ENCODE peak calls at places on chromosomes 6 and 20, in eight cellular contexts. One of them, this sample, is unnamed.

GRCh38 chr6:25032964-25033363 is 97.2 kb upstream of the RIPOR2 start:
- DNase-seq in HCT116: no peak
- DNase-seq in Peyer's patch: no peak
- DNase-seq in cardiac muscle cell: no peak
- DNase-seq in psoas muscle: no peak
- DNase-seq in left ventricle myocardium inferior: no peak
- DNase-seq in prostate gland: no peak
- DNase-seq in fibroblast of lung: no peak
- DNase-seq in this sample: no peak

GRCh38 chr20:9100721-9101120 is 31.8 kb downstream of the PLCB4 start:
- DNase-seq in HCT116: no peak
- DNase-seq in Peyer's patch: no peak
- DNase-seq in cardiac muscle cell: no peak
- DNase-seq in psoas muscle: no peak
- DNase-seq in left ventricle myocardium inferior: no peak
- DNase-seq in prostate gland: no peak
- DNase-seq in fibroblast of lung: no peak
- DNase-seq in this sample: no peak

GRCh38 chr20:48538058-48538825 is 289.6 kb downstream of the PREX1 start:
- DNase-seq in HCT116: peak
- DNase-seq in Peyer's patch: no peak
- DNase-seq in cardiac muscle cell: peak
- DNase-seq in psoas muscle: no peak
- DNase-seq in left ventricle myocardium inferior: no peak
- DNase-seq in prostate gland: peak
- DNase-seq in fibroblast of lung: no peak
- DNase-seq in this sample: peak

GRCh38 chr20:1830240-1830639 is 65.0 kb upstream of the SIRPA start:
- DNase-seq in HCT116: peak
- DNase-seq in Peyer's patch: no peak
- DNase-seq in cardiac muscle cell: peak
- DNase-seq in psoas muscle: peak
- DNase-seq in left ventricle myocardium inferior: peak
- DNase-seq in prostate gland: no peak
- DNase-seq in fibroblast of lung: peak
- DNase-seq in this sample: no peak

GRCh38 chr6:162099685-162100084 is 627.9 kb downstream of the PRKN start:
- DNase-seq in HCT116: peak
- DNase-seq in Peyer's patch: no peak
- DNase-seq in cardiac muscle cell: no peak
- DNase-seq in psoas muscle: peak
- DNase-seq in left ventricle myocardium inferior: no peak
- DNase-seq in prostate gland: no peak
- DNase-seq in fibroblast of lung: peak
- DNase-seq in this sample: no peak

GRCh38 chr6:20403766-20404640 is 2.3 kb downstream of the E2F3 start:
- DNase-seq in HCT116: peak
- DNase-seq in Peyer's patch: peak
- DNase-seq in cardiac muscle cell: peak
- DNase-seq in psoas muscle: peak
- DNase-seq in left ventricle myocardium inferior: no peak
- DNase-seq in prostate gland: no peak
- DNase-seq in fibroblast of lung: peak
- DNase-seq in this sample: no peak

GRCh38 chr6:13874191-13874549 is 50.6 kb upstream of the RNF182 start:
- DNase-seq in HCT116: no peak
- DNase-seq in Peyer's patch: no peak
- DNase-seq in cardiac muscle cell: no peak
- DNase-seq in psoas muscle: no peak
- DNase-seq in left ventricle myocardium inferior: no peak
- DNase-seq in prostate gland: no peak
- DNase-seq in fibroblast of lung: no peak
- DNase-seq in this sample: no peak

GRCh38 chr20:51305316-51306052 is 237.0 kb downstream of the NFATC2 start:
- DNase-seq in HCT116: no peak
- DNase-seq in Peyer's patch: no peak
- DNase-seq in cardiac muscle cell: no peak
- DNase-seq in psoas muscle: no peak
- DNase-seq in left ventricle myocardium inferior: no peak
- DNase-seq in prostate gland: no peak
- DNase-seq in fibroblast of lung: no peak
- DNase-seq in this sample: no peak

GRCh38 chr6:67914419-67914818 is 720.7 kb upstream of the ADGRB3 start:
- DNase-seq in HCT116: no peak
- DNase-seq in Peyer's patch: no peak
- DNase-seq in cardiac muscle cell: no peak
- DNase-seq in psoas muscle: no peak
- DNase-seq in left ventricle myocardium inferior: no peak
- DNase-seq in prostate gland: no peak
- DNase-seq in fibroblast of lung: peak
- DNase-seq in this sample: no peak

GRCh38 chr6:154218336-154218735 is 138.3 kb downstream of the IPCEF1 start:
- DNase-seq in HCT116: no peak
- DNase-seq in Peyer's patch: no peak
- DNase-seq in cardiac muscle cell: no peak
- DNase-seq in psoas muscle: no peak
- DNase-seq in left ventricle myocardium inferior: no peak
- DNase-seq in prostate gland: no peak
- DNase-seq in fibroblast of lung: no peak
- DNase-seq in this sample: no peak

GRCh38 chr6:5260111-5260620 is 584 bp downstream of the LYRM4 start:
- DNase-seq in HCT116: peak
- DNase-seq in Peyer's patch: peak
- DNase-seq in cardiac muscle cell: peak
- DNase-seq in psoas muscle: no peak
- DNase-seq in left ventricle myocardium inferior: no peak
- DNase-seq in prostate gland: peak
- DNase-seq in fibroblast of lung: peak
- DNase-seq in this sample: no peak

GRCh38 chr6:64948261-64948660 is 758.8 kb downstream of the EYS start:
- DNase-seq in HCT116: no peak
- DNase-seq in Peyer's patch: no peak
- DNase-seq in cardiac muscle cell: no peak
- DNase-seq in psoas muscle: no peak
- DNase-seq in left ventricle myocardium inferior: no peak
- DNase-seq in prostate gland: no peak
- DNase-seq in fibroblast of lung: no peak
- DNase-seq in this sample: no peak

GRCh38 chr20:51594206-51594998 is 51.9 kb upstream of the NFATC2 start:
- DNase-seq in HCT116: no peak
- DNase-seq in Peyer's patch: no peak
- DNase-seq in cardiac muscle cell: no peak
- DNase-seq in psoas muscle: no peak
- DNase-seq in left ventricle myocardium inferior: no peak
- DNase-seq in prostate gland: no peak
- DNase-seq in fibroblast of lung: no peak
- DNase-seq in this sample: no peak

GRCh38 chr6:158500016-158500735 is 59.7 kb upstream of the TMEM181 start:
- DNase-seq in HCT116: no peak
- DNase-seq in Peyer's patch: no peak
- DNase-seq in cardiac muscle cell: no peak
- DNase-seq in psoas muscle: no peak
- DNase-seq in left ventricle myocardium inferior: no peak
- DNase-seq in prostate gland: no peak
- DNase-seq in fibroblast of lung: peak
- DNase-seq in this sample: no peak

GRCh38 chr6:158499601-158500000 is 60.3 kb upstream of the TMEM181 start:
- DNase-seq in HCT116: no peak
- DNase-seq in Peyer's patch: no peak
- DNase-seq in cardiac muscle cell: no peak
- DNase-seq in psoas muscle: no peak
- DNase-seq in left ventricle myocardium inferior: no peak
- DNase-seq in prostate gland: no peak
- DNase-seq in fibroblast of lung: no peak
- DNase-seq in this sample: no peak

GRCh38 chr6:158498362-158498761 is 61.5 kb upstream of the TMEM181 start:
- DNase-seq in HCT116: no peak
- DNase-seq in Peyer's patch: no peak
- DNase-seq in cardiac muscle cell: no peak
- DNase-seq in psoas muscle: no peak
- DNase-seq in left ventricle myocardium inferior: no peak
- DNase-seq in prostate gland: no peak
- DNase-seq in fibroblast of lung: no peak
- DNase-seq in this sample: no peak

GRCh38 chr6:158497620-158498019 is 62.3 kb upstream of the TMEM181 start:
- DNase-seq in HCT116: no peak
- DNase-seq in Peyer's patch: no peak
- DNase-seq in cardiac muscle cell: no peak
- DNase-seq in psoas muscle: no peak
- DNase-seq in left ventricle myocardium inferior: no peak
- DNase-seq in prostate gland: no peak
- DNase-seq in fibroblast of lung: no peak
- DNase-seq in this sample: no peak

GRCh38 chr6:158496700-158497099 is 63.2 kb upstream of the TMEM181 start:
- DNase-seq in HCT116: no peak
- DNase-seq in Peyer's patch: no peak
- DNase-seq in cardiac muscle cell: no peak
- DNase-seq in psoas muscle: no peak
- DNase-seq in left ventricle myocardium inferior: no peak
- DNase-seq in prostate gland: no peak
- DNase-seq in fibroblast of lung: no peak
- DNase-seq in this sample: no peak
- TF ChIP-seq CTCF in HCT116: no peak
- TF ChIP-seq CTCF in Peyer's patch: no peak
- TF ChIP-seq CTCF in cardiac muscle cell: no peak
- TF ChIP-seq CTCF in psoas muscle: no peak
- TF ChIP-seq CTCF in left ventricle myocardium inferior: no peak
- TF ChIP-seq CTCF in prostate gland: no peak
- TF ChIP-seq CTCF in fibroblast of lung: no peak
- TF ChIP-seq CTCF in this sample: no peak

GRCh38 chr6:120587381-120587780 is 746.9 kb downstream of the TBC1D32 start:
- DNase-seq in HCT116: no peak
- DNase-seq in Peyer's patch: no peak
- DNase-seq in cardiac muscle cell: no peak
- DNase-seq in psoas muscle: no peak
- DNase-seq in left ventricle myocardium inferior: no peak
- DNase-seq in prostate gland: no peak
- DNase-seq in fibroblast of lung: no peak
- DNase-seq in this sample: no peak
- TF ChIP-seq CTCF in HCT116: no peak
- TF ChIP-seq CTCF in Peyer's patch: no peak
- TF ChIP-seq CTCF in cardiac muscle cell: no peak
- TF ChIP-seq CTCF in psoas muscle: no peak
- TF ChIP-seq CTCF in left ventricle myocardium inferior: no peak
- TF ChIP-seq CTCF in prostate gland: no peak
- TF ChIP-seq CTCF in fibroblast of lung: no peak
- TF ChIP-seq CTCF in this sample: no peak

GRCh38 chr6:161095916-161096315 is 104.3 kb downstream of the MAP3K4 start:
- DNase-seq in HCT116: no peak
- DNase-seq in Peyer's patch: no peak
- DNase-seq in cardiac muscle cell: no peak
- DNase-seq in psoas muscle: no peak
- DNase-seq in left ventricle myocardium inferior: no peak
- DNase-seq in prostate gland: no peak
- DNase-seq in fibroblast of lung: no peak
- DNase-seq in this sample: no peak

GRCh38 chr6:161091972-161092701 is 100.6 kb downstream of the MAP3K4 start:
- DNase-seq in HCT116: no peak
- DNase-seq in Peyer's patch: no peak
- DNase-seq in cardiac muscle cell: no peak
- DNase-seq in psoas muscle: no peak
- DNase-seq in left ventricle myocardium inferior: no peak
- DNase-seq in prostate gland: no peak
- DNase-seq in fibroblast of lung: peak
- DNase-seq in this sample: no peak

GRCh38 chr6:161100072-161100471 is 108.5 kb downstream of the MAP3K4 start:
- DNase-seq in HCT116: no peak
- DNase-seq in Peyer's patch: no peak
- DNase-seq in cardiac muscle cell: no peak
- DNase-seq in psoas muscle: no peak
- DNase-seq in left ventricle myocardium inferior: no peak
- DNase-seq in prostate gland: no peak
- DNase-seq in fibroblast of lung: no peak
- DNase-seq in this sample: no peak

GRCh38 chr6:161091151-161091550 is 99.6 kb downstream of the MAP3K4 start:
- DNase-seq in HCT116: no peak
- DNase-seq in Peyer's patch: no peak
- DNase-seq in cardiac muscle cell: no peak
- DNase-seq in psoas muscle: no peak
- DNase-seq in left ventricle myocardium inferior: no peak
- DNase-seq in prostate gland: no peak
- DNase-seq in fibroblast of lung: no peak
- DNase-seq in this sample: no peak

GRCh38 chr6:161094904-161095440 is 103.4 kb downstream of the MAP3K4 start:
- DNase-seq in HCT116: no peak
- DNase-seq in Peyer's patch: no peak
- DNase-seq in cardiac muscle cell: no peak
- DNase-seq in psoas muscle: no peak
- DNase-seq in left ventricle myocardium inferior: no peak
- DNase-seq in prostate gland: no peak
- DNase-seq in fibroblast of lung: no peak
- DNase-seq in this sample: no peak
- TF ChIP-seq CTCF in HCT116: no peak
- TF ChIP-seq CTCF in Peyer's patch: no peak
- TF ChIP-seq CTCF in cardiac muscle cell: no peak
- TF ChIP-seq CTCF in psoas muscle: no peak
- TF ChIP-seq CTCF in left ventricle myocardium inferior: no peak
- TF ChIP-seq CTCF in prostate gland: no peak
- TF ChIP-seq CTCF in fibroblast of lung: no peak
- TF ChIP-seq CTCF in this sample: no peak

DNA sequence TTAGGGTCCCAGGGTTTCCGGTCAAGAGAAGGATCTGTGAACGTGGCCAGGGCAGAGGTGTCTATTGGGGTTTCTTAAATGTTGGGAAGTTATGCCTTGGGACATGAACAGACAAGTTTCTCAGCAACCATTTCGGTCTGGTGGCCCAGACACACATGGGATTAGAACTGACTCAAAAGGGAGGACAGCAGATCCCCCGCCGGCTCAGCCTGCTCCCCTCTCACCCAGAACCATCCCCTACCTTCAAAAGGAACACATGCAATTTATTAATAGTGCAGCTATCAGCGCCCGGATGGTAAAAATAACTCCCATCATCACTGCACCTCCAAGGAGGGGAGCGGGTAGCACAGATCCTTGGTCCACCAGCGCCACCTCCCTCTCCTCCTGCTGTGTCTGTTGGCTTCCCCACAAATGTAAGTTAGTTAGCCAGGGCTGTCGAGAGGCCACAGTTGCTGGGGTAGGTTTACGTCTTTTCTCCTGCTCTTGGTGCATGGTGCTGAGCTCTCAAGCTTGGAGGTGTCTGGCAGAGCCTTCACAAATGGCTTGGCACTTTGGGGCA is 77.1 kb downstream of the TRAM2 start:
- DNase-seq in HCT116: no peak
- DNase-seq in Peyer's patch: no peak
- DNase-seq in cardiac muscle cell: peak
- DNase-seq in psoas muscle: no peak
- DNase-seq in left ventricle myocardium inferior: peak
- DNase-seq in prostate gland: no peak
- DNase-seq in fibroblast of lung: no peak
- DNase-seq in this sample: no peak
- TF ChIP-seq CTCF in HCT116: no peak
- TF ChIP-seq CTCF in Peyer's patch: no peak
- TF ChIP-seq CTCF in cardiac muscle cell: no peak
- TF ChIP-seq CTCF in psoas muscle: no peak
- TF ChIP-seq CTCF in left ventricle myocardium inferior: peak
- TF ChIP-seq CTCF in prostate gland: no peak
- TF ChIP-seq CTCF in fibroblast of lung: no peak
- TF ChIP-seq CTCF in this sample: no peak

GRCh38 chr6:137089305-137089704 is 44.5 kb upstream of the IL20RA start:
- DNase-seq in HCT116: no peak
- DNase-seq in Peyer's patch: no peak
- DNase-seq in cardiac muscle cell: peak
- DNase-seq in psoas muscle: no peak
- DNase-seq in left ventricle myocardium inferior: no peak
- DNase-seq in prostate gland: peak
- DNase-seq in fibroblast of lung: no peak
- DNase-seq in this sample: no peak
- TF ChIP-seq CTCF in HCT116: no peak
- TF ChIP-seq CTCF in Peyer's patch: no peak
- TF ChIP-seq CTCF in cardiac muscle cell: no peak
- TF ChIP-seq CTCF in psoas muscle: no peak
- TF ChIP-seq CTCF in left ventricle myocardium inferior: no peak
- TF ChIP-seq CTCF in prostate gland: no peak
- TF ChIP-seq CTCF in fibroblast of lung: no peak
- TF ChIP-seq CTCF in this sample: no peak

This sample was measured in omental fat pad.